ENCODE peak calls at places on chromosome 17, in eight cellular contexts. Z, H, L, I, G, X, D and K are unnamed samples. For H3K4me1, the result is how much of the 10 kb centered on the place peaks cover.

GRCh38 chr17:69175812-69176517 is 34.3 kb upstream of the ABCA6 start:
- DNase-seq in Z (no peak), H (no peak), L (no peak), I (no peak), G (no peak), X (no peak), D (no peak), K (no peak)

GRCh38 chr17:17822189-17822978 is 14.4 kb downstream of the SREBF1 start:
- DNase-seq in Z (no peak), H (no peak), L (no peak), I (peak), G (peak), X (peak), D (no peak), K (no peak)

GRCh38 chr17:78717431-78717980 is 64.6 kb downstream of the CYTH1 start:
- DNase-seq in Z (peak), H (no peak), L (no peak), I (peak), G (no peak), X (peak), D (no peak), K (no peak)

GRCh38 chr17:76612977-76613851 is 27.6 kb upstream of the ST6GALNAC2 start:
- DNase-seq in Z (no peak), H (peak), L (peak), I (no peak), G (no peak), X (no peak), D (no peak), K (peak)

GRCh38 chr17:8997994-8998628 is 23.2 kb upstream of the NTN1 start:
- DNase-seq in Z (peak), H (no peak), L (peak), I (peak), G (no peak), X (no peak), D (peak), K (no peak)

GRCh38 chr17:48972749-48973097 is 4.3 kb upstream of the GIP start:
- DNase-seq in Z (no peak), H (no peak), L (no peak), I (no peak), G (no peak), X (no peak), D (no peak), K (no peak)

GRCh38 chr17:40014375-40014980 is 762 bp upstream of the CSF3 start:
- DNase-seq in Z (no peak), H (no peak), L (no peak), I (no peak), G (no peak), X (peak), D (no peak), K (no peak)

GRCh38 chr17:42387663-42388380 is 420 bp downstream of the STAT3 start:
- DNase-seq in Z (peak), H (no peak), L (peak), I (no peak), G (peak), X (peak), D (peak), K (no peak)

GRCh38 chr17:13736915-13737314 is 135.2 kb upstream of the HS3ST3A1 start:
- DNase-seq in Z (no peak), H (no peak), L (no peak), I (no peak), G (no peak), X (no peak), D (no peak), K (no peak)

GRCh38 chr17:19002191-19002590 is 2.4 kb downstream of the FAM83G start:
- DNase-seq in Z (no peak), H (no peak), L (no peak), I (no peak), G (no peak), X (no peak), D (no peak), K (no peak)

GRCh38 chr17:71071837-71072236 is 902.5 kb downstream of the KCNJ2 start:
- DNase-seq in Z (no peak), H (no peak), L (no peak), I (no peak), G (no peak), X (no peak), D (no peak), K (no peak)

GRCh38 chr17:28426081-28426519 is 20.1 kb upstream of the SLC46A1 start:
- DNase-seq in Z (no peak), H (no peak), L (peak), I (no peak), G (no peak), X (no peak), D (no peak), K (no peak)

GRCh38 chr17:43613911-43614310 is 47.8 kb downstream of the MEOX1 start:
- DNase-seq in Z (no peak), H (no peak), L (no peak), I (no peak), G (no peak), X (no peak), D (no peak), K (no peak)

GRCh38 chr17:81119223-81120148 is 45.8 kb upstream of the PVALEF start:
- DNase-seq in Z (peak), H (peak), L (peak), I (peak), G (peak), X (peak), D (peak), K (peak)

GRCh38 chr17:4768281-4768680 is 3.4 kb upstream of the TM4SF5 start:
- DNase-seq in Z (no peak), H (no peak), L (no peak), I (no peak), G (no peak), X (no peak), D (no peak), K (no peak)

GRCh38 chr17:54754560-54754959 is 146.1 kb upstream of the TOM1L1 start:
- DNase-seq in Z (no peak), H (no peak), L (no peak), I (no peak), G (no peak), X (no peak), D (peak), K (no peak)

GRCh38 chr17:9522074-9522473 is 53.5 kb downstream of the STX8 start:
- DNase-seq in Z (peak), H (no peak), L (peak), I (peak), G (peak), X (peak), D (no peak), K (no peak)

GRCh38 chr17:80832266-80832676 is 159.4 kb upstream of the CHMP6 start:
- DNase-seq in Z (no peak), H (no peak), L (peak), I (peak), G (peak), X (peak), D (no peak), K (no peak)

GRCh38 chr17:80466188-80466705 is 10.2 kb downstream of the NPTX1 start:
- DNase-seq in Z (no peak), H (no peak), L (no peak), I (no peak), G (no peak), X (no peak), D (no peak), K (no peak)

DNA sequence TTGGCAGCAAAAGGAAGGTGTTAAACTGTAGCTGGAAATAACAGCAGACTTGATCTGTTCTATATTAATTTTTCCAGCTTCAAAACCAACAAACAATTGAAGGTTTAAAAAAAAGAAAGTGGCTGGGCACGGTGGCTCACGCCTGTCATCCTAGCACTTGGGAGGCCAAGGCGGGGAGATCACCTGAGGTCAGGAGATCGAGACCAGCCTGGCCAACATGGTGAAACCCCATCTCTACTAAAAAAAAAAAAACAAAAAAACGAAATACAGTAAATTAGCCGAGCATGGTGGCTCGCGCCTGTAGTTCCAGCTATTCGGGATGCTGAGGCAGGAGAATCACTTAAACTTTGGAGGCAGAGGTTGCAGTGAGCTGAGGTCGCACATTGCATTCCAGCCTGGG is 191.9 kb downstream of the SPECC1 start:
- DNase-seq in Z (no peak), H (no peak), L (no peak), I (no peak), G (no peak), X (no peak), D (no peak), K (no peak)
- H3K27ac ChIP-seq in Z (no peak), H (no peak), L (no peak), I (no peak), G (no peak), X (no peak), D (no peak), K (no peak)

GRCh38 chr17:50638851-50639767 is 4.4 kb downstream of the ABCC3 start:
- DNase-seq in Z (no peak), H (no peak), L (no peak), I (peak), G (peak), X (peak), D (peak), K (peak)

GRCh38 chr17:50636804-50637195 is 2.1 kb downstream of the ABCC3 start:
- DNase-seq in Z (no peak), H (no peak), L (no peak), I (no peak), G (no peak), X (no peak), D (no peak), K (no peak)

GRCh38 chr17:50638572-50638850 is 3.8 kb downstream of the ABCC3 start:
- DNase-seq in Z (no peak), H (no peak), L (no peak), I (no peak), G (no peak), X (no peak), D (no peak), K (no peak)

GRCh38 chr17:50636145-50636803 is 1.6 kb downstream of the ABCC3 start:
- DNase-seq in Z (no peak), H (no peak), L (no peak), I (no peak), G (no peak), X (no peak), D (no peak), K (no peak)

DNA sequence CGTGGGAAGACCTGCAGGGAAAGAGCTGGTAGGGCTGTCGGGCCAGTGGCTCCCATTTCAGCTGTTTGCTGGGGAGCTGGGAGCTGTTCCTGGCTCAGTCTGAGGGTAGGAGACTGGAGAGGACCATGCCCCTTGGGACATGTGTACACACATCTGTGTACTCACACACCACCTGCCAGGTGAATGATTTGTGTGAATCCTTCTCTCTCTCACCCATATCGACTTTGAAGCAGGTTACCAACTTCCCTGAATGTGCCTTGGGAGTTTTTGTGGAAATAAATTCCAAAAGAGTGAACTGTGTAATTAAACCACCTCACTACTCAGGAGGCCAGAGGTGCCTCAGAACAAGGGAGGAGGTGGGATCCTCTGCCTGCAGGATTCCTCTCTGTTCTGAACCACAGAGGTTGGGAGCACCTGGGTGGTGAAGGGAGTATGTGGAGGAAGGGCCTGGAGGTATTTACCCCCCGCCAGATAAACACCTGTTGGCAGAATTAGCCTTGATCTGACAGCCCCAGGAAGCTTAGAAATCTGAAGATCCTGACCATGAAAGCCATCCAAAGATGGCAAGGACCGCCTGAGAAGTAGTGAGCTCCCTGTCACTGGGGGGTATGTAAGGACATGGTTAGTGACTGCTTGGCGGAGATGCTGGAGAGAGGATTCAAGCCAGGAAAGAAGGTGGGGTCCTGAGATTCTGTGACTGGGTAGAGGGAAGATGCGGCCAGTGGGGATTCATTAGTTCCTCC is 3.3 kb downstream of the ABCC3 start:
- DNase-seq in Z (no peak), H (no peak), L (no peak), I (no peak), G (no peak), X (no peak), D (no peak), K (no peak)
- H3K4me1 ChIP-seq in Z (under half), H (under half), L (under half), I (under half), G (under half), X (under half), D (half or more), K (under half)

GRCh38 chr17:56292010-56292409 is 138.7 kb downstream of the ANKFN1 start:
- DNase-seq in Z (no peak), H (no peak), L (no peak), I (no peak), G (no peak), X (no peak), D (no peak), K (no peak)
- H3K27ac ChIP-seq in Z (no peak), H (no peak), L (no peak), I (peak), G (no peak), X (no peak), D (no peak), K (no peak)

DNA sequence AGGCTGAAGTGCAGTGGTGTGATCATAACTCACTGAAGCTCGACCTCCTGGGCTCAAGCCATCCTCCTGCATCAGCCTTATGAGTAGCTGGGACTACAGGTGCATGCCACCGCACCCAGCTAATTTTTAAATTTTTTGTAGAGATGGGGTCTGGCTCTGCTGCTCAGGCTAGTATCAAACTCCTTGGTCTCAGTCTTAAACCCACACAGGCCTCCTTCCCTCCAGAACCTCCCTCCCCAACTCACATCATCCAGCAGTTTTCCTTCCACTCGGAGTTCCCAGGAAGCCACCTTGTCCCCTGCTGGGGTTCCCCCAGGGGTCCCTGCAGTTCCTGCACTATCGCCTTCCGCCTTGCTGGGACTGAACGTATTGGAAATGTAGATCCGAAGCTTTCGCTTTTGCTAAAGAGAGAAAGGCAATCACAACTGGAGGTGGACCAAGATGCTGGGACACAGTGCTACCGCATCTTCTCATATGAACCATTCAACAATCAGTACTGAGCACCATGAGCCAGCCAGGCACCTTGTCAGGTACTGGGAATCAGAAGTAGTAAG is 7.2 kb downstream of the SMARCD2 start:
- DNase-seq in Z (no peak), H (no peak), L (no peak), I (no peak), G (no peak), X (no peak), D (peak), K (no peak)
- H3K4me1 ChIP-seq in Z (under half), H (under half), L (under half), I (under half), G (under half), X (under half), D (half or more), K (under half)

GRCh38 chr17:75242461-75243042 is 18.9 kb downstream of the GGA3 start:
- DNase-seq in Z (no peak), H (no peak), L (no peak), I (no peak), G (no peak), X (no peak), D (peak), K (no peak)
- H3K27ac ChIP-seq in Z (no peak), H (no peak), L (no peak), I (peak), G (no peak), X (no peak), D (peak), K (no peak)

DNA sequence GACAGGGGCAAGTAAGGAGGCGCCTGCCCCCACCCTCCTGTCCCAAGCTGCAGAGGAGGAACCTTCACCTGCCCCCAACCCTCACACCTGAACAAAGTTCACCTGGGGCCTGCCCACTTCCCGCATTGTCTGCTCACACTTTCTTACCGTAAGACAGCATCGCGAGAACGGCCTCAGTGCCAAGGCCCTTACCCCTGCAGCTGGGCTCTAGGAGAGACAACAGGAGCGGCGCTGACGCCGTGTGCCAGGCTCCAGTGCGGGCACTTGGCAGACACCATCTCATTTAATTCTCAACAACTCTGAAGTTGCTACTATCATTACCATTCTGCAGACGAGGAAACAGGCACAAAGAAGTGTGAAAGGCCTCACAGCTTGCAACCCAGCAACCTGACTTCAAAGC is 4.1 kb downstream of the NAT9 start:
- DNase-seq in Z (no peak), H (no peak), L (no peak), I (no peak), G (no peak), X (no peak), D (no peak), K (no peak)
- H3K4me1 ChIP-seq in Z (under half), H (under half), L (under half), I (under half), G (under half), X (under half), D (half or more), K (under half)

GRCh38 chr17:72498671-72499210 is 377.9 kb downstream of the SOX9 start:
- DNase-seq in Z (no peak), H (no peak), L (no peak), I (no peak), G (no peak), X (no peak), D (no peak), K (no peak)

GRCh38 chr17:72503556-72503955 is 382.7 kb downstream of the SOX9 start:
- DNase-seq in Z (no peak), H (no peak), L (no peak), I (no peak), G (no peak), X (no peak), D (no peak), K (no peak)

GRCh38 chr17:72502940-72503341 is 382.1 kb downstream of the SOX9 start:
- DNase-seq in Z (no peak), H (no peak), L (no peak), I (no peak), G (no peak), X (no peak), D (no peak), K (no peak)

GRCh38 chr17:72502111-72502939 is 381.5 kb downstream of the SOX9 start:
- DNase-seq in Z (no peak), H (no peak), L (no peak), I (peak), G (no peak), X (no peak), D (peak), K (no peak)

GRCh38 chr17:72501404-72502110 is 380.7 kb downstream of the SOX9 start:
- DNase-seq in Z (no peak), H (no peak), L (no peak), I (no peak), G (no peak), X (no peak), D (peak), K (no peak)
- H3K27ac ChIP-seq in Z (no peak), H (no peak), L (no peak), I (no peak), G (no peak), X (no peak), D (no peak), K (no peak)

DNA sequence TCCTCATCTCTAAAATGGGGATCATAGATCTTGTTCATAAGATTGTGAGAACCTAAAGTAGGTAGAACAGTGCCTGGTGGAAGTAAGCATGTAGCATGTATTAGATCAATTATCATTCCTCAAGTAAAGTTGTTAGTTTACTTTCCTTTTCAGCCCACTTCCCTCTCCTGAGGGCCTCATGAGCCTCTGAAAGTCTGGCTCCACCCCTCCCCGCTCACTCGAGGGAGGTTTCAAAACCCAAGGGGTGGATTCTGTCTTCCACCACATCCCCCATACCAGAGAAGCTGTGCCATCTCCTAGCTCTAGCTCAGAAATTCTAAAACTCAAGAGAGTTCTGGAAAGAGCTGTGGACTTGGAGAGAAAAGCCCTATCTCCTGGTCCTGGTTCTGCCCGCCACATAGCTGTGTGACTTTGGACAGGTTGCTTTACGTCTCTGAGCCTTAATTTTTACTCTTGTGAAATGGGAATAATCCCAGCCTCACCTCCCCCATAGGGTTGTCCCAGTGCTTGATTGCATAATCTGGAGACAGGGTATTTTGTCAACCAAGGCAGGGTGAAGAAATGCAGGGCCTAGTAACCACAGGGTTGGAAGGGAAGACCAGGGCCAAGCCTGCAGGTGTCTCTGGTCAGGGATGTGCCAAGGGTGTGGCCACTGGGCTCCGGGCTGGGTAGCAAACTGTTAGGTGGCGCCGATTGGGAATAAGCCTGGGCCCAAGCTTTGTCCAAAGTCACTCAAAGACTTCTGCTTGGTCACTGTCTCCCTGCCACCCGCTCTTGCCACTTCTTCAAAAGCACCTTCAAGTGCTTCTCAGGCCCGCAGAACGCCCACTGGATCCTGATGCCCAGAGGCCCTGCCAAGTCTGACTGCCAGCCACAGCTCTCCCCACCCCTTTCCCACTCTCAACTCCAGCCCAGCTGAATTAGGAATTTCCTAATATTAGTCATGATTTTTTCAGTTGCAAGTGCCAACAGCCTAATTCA is 20.4 kb upstream of the COL1A1 start:
- DNase-seq in Z (peak), H (no peak), L (no peak), I (peak), G (no peak), X (peak), D (no peak), K (peak)
- H3K4me1 ChIP-seq in Z (under half), H (under half), L (under half), I (under half), G (under half), X (under half), D (under half), K (under half)